ENCODE peak calls at places on chromosomes 16 and 17, in five cellular contexts. X, B, W, I and U are unnamed samples.

GRCh38 chr16:77596243-77596642 is 126.1 kb upstream of the NUDT7 start:
- DNase-seq in W (no peak), B (no peak), X (no peak), I (no peak), U (no peak)

GRCh38 chr16:9797306-9797705 is 384.9 kb downstream of the GRIN2A start:
- DNase-seq in W (no peak), I (no peak), B (no peak), X (no peak), U (no peak)

GRCh38 chr17:34351041-34351575 is 5.2 kb upstream of the CCL13 start:
- DNase-seq in X (no peak), I (no peak), B (no peak), W (no peak), U (no peak)

GRCh38 chr17:42754782-42755181 is 6.2 kb upstream of the RAMP2 start:
- DNase-seq in W (no peak), I (no peak), X (no peak), B (no peak), U (no peak)

GRCh38 chr17:69761767-69762321 is 313.2 kb upstream of the KCNJ16 start:
- DNase-seq in W (no peak), B (no peak), I (no peak), X (no peak), U (peak)

GRCh38 chr16:2529061-2529931 is 1.9 kb downstream of the CEMP1 start:
- DNase-seq in X (no peak), I (no peak), W (no peak), B (no peak), U (no peak)

GRCh38 chr17:56983380-56983779 is 5.4 kb downstream of the SCPEP1 start:
- DNase-seq in W (no peak), I (no peak), X (no peak), B (no peak), U (no peak)

GRCh38 chr16:53068423-53068833 is 13.6 kb downstream of the CHD9 start:
- DNase-seq in B (no peak), X (no peak), W (no peak), I (no peak), U (no peak)

GRCh38 chr16:54280751-54281150 is 5.8 kb downstream of the IRX3 start:
- DNase-seq in X (no peak), B (no peak), W (no peak), I (no peak), U (no peak)

GRCh38 chr17:80460286-80460881 is 16.0 kb downstream of the NPTX1 start:
- DNase-seq in W (no peak), B (no peak), X (no peak), I (no peak), U (no peak)

GRCh38 chr16:52293209-52293608 is 253.7 kb downstream of the TOX3 start:
- DNase-seq in B (no peak), X (no peak), I (no peak), W (no peak), U (no peak)